ENCODE peak calls at places on chromosomes 5 and 9, in six cellular contexts. R, P, H, B, Q and N are unnamed samples.

GRCh38 chr9:111955048-111955447 is 58.4 kb downstream of the UGCG start:
- DNase-seq in Q (no peak), H (no peak), P (no peak), R (no peak), B (no peak), N (no peak)

GRCh38 chr5:17267099-17267498 is 49.7 kb downstream of the BASP1 start:
- DNase-seq in P (no peak), H (no peak), R (no peak), Q (no peak), B (no peak), N (no peak)

GRCh38 chr9:89807682-89808075 is 202.9 kb downstream of the GADD45G start:
- DNase-seq in H (no peak), B (no peak), Q (no peak), R (no peak), P (no peak), N (no peak)

GRCh38 chr5:107997338-107997979 is 326.7 kb upstream of the EFNA5 start:
- DNase-seq in H (no peak), Q (no peak), B (no peak), P (no peak), R (no peak), N (no peak)

GRCh38 chr5:118891252-118891651 is 97.1 kb downstream of the DTWD2 start:
- DNase-seq in R (no peak), H (no peak), P (no peak), Q (no peak), B (no peak), N (no peak)

GRCh38 chr9:75086443-75087278 is 1.3 kb downstream of the NMRK1 start:
- DNase-seq in H (peak), Q (no peak), B (no peak), P (no peak), R (peak), N (no peak)

GRCh38 chr5:35860686-35861085 is 4.0 kb downstream of the IL7R start:
- DNase-seq in H (no peak), R (no peak), P (no peak), Q (no peak), B (no peak), N (no peak)

GRCh38 chr9:22117511-22118388 is 108.6 kb upstream of the CDKN2B start:
- DNase-seq in P (no peak), B (no peak), Q (no peak), R (no peak), H (peak), N (no peak)

GRCh38 chr9:87359958-87360601 is 137.6 kb upstream of the DAPK1 start:
- DNase-seq in B (no peak), H (no peak), R (no peak), P (no peak), Q (no peak), N (no peak)